ENCODE peak calls at places on chromosome 15, in nine cellular contexts. H is HL-60, D is adrenal gland, O is A549, U is fibroblast of pulmonary artery, N is thoracic aorta, W is body of pancreas, K is left lung, B is OCI-LY7. V is an unnamed sample.

GRCh38 chr15:36557364-36557763 is 22.1 kb upstream of the CDIN1 start:
- DNase-seq in N (no peak), D (no peak), U (no peak), W (no peak), K (no peak), B (no peak), H (no peak), O (no peak), V (no peak)

GRCh38 chr15:35308802-35309201 is 223.7 kb upstream of the NANOGP8 start:
- DNase-seq in N (no peak), H (no peak), U (peak; percentile 91), D (no peak), B (no peak), O (peak; percentile 53), K (no peak), W (no peak), V (peak; percentile 28)

GRCh38 chr15:60964527-60964926 is 264.6 kb downstream of the RORA start:
- DNase-seq in K (no peak), W (peak; percentile 30), N (no peak), D (no peak), H (no peak), U (no peak), O (peak; percentile 13), B (no peak), V (no peak)

GRCh38 chr15:100093211-100094126 is 248.3 kb downstream of the ADAMTS17 start:
- DNase-seq in N (no peak), D (no peak), B (no peak), O (no peak), U (peak; percentile 81), W (no peak), H (no peak), K (no peak), V (peak; percentile 83)

GRCh38 chr15:85580914-85581313 is 200.5 kb downstream of the AKAP13 start:
- DNase-seq in D (peak; percentile 22), N (no peak), B (no peak), K (peak; percentile 73), W (peak; percentile 68), O (peak; percentile 64), H (no peak), U (no peak), V (peak; percentile 12)

GRCh38 chr15:64122936-64123351 is 27.2 kb downstream of the SNX1 start:
- DNase-seq in H (no peak), B (no peak), N (no peak), D (no peak), O (no peak), W (no peak), U (no peak), K (no peak), V (no peak)

GRCh38 chr15:75904241-75904631 is 558 bp downstream of the FBXO22 start:
- DNase-seq in W (peak; percentile 54), K (peak; percentile 79), B (peak; percentile 44), N (no peak), H (peak; percentile 28), U (peak; percentile 46), O (peak; percentile 59), D (no peak), V (peak; percentile 43)

GRCh38 chr15:59688888-59689625 is at the start of gene BNIP2:
- DNase-seq in K (peak; percentile 100), W (peak; percentile 99), U (peak; percentile 99), D (peak; percentile 100), O (peak; percentile 100), B (peak; percentile 98), H (peak; percentile 94), N (peak; percentile 95), V (peak; percentile 98)

GRCh38 chr15:51227967-51228783 is 110.2 kb downstream of the CYP19A1 start:
- DNase-seq in B (no peak), N (peak; percentile 52), H (peak; percentile 77), U (peak; percentile 81), W (no peak), D (peak; percentile 65), K (peak; percentile 76), O (peak; percentile 69), V (peak; percentile 68)

GRCh38 chr15:34262362-34262761 is 37.5 kb downstream of the EMC4 start:
- DNase-seq in U (no peak), O (no peak), H (no peak), D (no peak), N (no peak), W (no peak), K (no peak), B (no peak), V (no peak)

GRCh38 chr15:69976366-69976994 is 121.2 kb downstream of the TLE3 start:
- DNase-seq in N (no peak), U (peak; percentile 71), O (peak; percentile 35), D (peak; percentile 37), B (peak; percentile 81), K (no peak), W (peak; percentile 38), H (peak; percentile 4), V (peak; percentile 61)

DNA sequence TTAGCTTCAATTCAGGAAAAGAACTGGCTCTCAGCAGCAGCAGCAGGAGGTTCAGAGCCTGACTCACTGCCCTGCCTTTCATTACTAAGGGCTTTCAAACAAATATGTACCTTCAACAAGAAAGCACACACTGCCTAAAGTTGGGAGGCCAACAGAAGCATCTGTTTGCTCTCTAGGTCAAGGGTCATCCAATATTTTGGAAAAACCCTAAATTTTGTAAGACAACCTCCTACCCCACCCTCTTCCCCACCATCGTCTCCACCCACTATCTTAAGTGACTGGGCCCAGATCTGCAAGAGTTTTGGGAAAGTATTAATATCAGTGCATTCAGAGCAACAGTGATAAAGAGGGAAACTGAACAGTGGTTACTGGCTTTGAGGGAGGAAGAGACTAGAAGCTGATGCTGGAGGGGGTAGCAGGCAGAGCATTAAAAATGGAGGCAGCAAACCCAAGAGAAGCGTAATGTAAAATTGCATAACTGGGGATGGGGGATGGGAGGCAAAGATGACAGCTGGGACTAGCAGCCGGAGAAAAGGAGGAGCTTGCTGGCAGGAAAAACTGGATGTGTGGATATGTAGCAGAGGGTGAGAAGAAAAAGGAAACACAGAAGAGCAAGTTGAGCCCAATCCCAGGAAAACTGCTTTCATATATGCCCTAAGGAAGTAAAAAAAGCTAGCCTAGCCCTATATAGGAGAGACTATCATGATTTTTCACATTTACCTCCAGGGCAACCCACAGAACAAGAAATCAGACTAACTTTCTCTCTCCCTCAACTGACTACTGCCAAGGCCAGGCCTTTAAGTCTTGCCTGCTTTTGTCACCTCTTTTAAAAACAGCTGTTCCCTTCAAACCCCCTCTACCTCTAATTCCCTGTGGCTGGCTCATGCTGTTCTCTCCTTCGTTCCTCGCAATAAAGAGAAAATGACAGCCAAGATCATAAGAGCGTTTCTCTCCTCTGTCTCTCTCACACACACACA is 31.5 kb downstream of the NPTN start:
- DNase-seq in D (peak; percentile 68), B (no peak), O (peak; percentile 42), K (no peak), W (peak; percentile 63), H (peak; percentile 38), U (peak; percentile 80), N (no peak), V (peak; percentile 86)
- H3K4me3 ChIP-seq in D (no peak overlapping the region), B (no peak overlapping the region), O (peak overlapping the region; percentile 12), K (no peak overlapping the region), W (no peak overlapping the region), H (no peak overlapping the region), U (no peak overlapping the region), N (no peak overlapping the region), V (no peak overlapping the region)

GRCh38 chr15:66068801-66069200 is 184.7 kb downstream of the MEGF11 start:
- DNase-seq in H (no peak), B (no peak), K (no peak), O (no peak), W (no peak), N (no peak), U (no peak), D (no peak), V (no peak)

GRCh38 chr15:66067687-66068086 is 185.9 kb downstream of the MEGF11 start:
- DNase-seq in U (no peak), N (no peak), K (no peak), B (no peak), O (no peak), D (no peak), W (no peak), H (no peak), V (no peak)

GRCh38 chr15:66066005-66066404 is 187.5 kb downstream of the MEGF11 start:
- DNase-seq in U (no peak), H (no peak), N (no peak), W (no peak), K (no peak), D (no peak), O (no peak), B (no peak), V (no peak)

GRCh38 chr15:66065325-66065724 is 188.2 kb downstream of the MEGF11 start:
- DNase-seq in N (no peak), U (no peak), H (no peak), O (no peak), B (no peak), D (no peak), K (no peak), W (no peak), V (no peak)

DNA sequence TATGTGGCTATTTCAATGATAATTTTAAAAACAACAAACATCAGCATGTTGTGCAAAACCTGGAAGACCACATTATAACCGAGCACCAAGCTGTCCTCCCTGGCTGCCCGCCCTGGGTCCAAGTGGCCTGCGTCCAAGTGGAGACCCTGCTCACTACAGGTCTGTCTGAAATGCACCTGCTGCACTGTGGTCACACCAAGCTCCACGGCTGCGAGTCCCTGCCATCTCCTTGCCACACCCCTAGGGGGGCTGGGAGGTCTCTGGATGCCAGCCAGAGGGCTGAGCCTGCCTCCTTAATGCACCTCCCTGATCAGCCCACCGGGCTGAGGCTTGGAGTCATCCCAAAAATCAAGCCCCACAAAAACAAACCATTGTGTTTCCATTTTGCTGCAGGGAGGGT is 187.1 kb downstream of the MEGF11 start:
- DNase-seq in W (no peak), D (no peak), N (no peak), K (no peak), H (no peak), O (no peak), B (no peak), U (no peak), V (no peak)
- TF ChIP-seq CTCF in W (no peak), D (no peak), N (no peak), K (no peak), H (no peak), O (no peak), B (no peak), U (no peak), V (no peak)

DNA sequence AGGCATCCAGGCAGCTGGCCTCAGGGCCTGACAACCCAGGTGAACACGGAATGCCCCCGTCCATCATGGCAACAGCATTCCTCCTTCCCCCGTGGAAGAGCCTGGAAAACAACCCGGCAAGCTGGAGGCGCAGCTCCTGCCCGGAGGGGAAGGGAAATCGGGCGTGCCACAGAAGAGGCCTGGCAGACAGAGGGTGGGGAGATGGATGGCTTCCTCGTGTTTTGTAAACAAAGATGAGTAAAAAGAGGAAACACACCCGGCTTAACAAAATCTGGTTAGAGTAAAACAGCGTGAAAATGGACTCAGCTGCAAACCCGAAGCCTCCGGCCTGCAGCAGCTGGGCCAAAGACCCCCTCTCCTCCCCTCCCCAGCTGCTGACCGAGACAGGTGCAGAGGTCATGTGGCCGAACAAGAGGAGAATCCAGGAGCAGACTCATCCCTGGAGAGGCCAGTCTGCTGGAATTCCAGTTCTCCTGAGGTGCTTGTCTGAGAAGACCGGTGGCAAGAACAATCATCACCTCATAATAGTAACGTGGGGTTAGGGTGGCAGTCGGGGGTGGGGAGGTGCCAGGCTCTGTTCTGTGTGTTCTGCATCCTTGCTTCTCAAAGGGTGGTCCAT is 15.3 kb downstream of the BMF start:
- DNase-seq in B (peak; percentile 61), N (no peak), D (no peak), K (no peak), W (no peak), O (no peak), H (no peak), U (no peak), V (peak; percentile 76)
- H3K4me3 ChIP-seq in B (peak overlapping the region; percentile 15), N (no peak overlapping the region), D (no peak overlapping the region), K (no peak overlapping the region), W (no peak overlapping the region), O (no peak overlapping the region), H (no peak overlapping the region), U (no peak overlapping the region), V (no peak overlapping the region)

GRCh38 chr15:32042269-32042996 is 12.1 kb downstream of the CHRNA7 start:
- DNase-seq in W (no peak), B (no peak), O (no peak), K (no peak), N (no peak), H (no peak), U (no peak), D (no peak), V (no peak)
- TF ChIP-seq CTCF in W (peak; percentile 15), B (no peak), O (no peak), K (no peak), N (no peak), H (no peak), U (no peak), D (no peak), V (no peak)

V was measured in epithelial cell of esophagus.